ENCODE peak calls at places on chromosomes 3 and 15, in seven cellular contexts. Q, K, O, B, M, D and Y are unnamed samples. For H3K4me1, the result is how much of the 10 kb centered on the place peaks cover.

GRCh38 chr15:25730918-25731317 is 132.2 kb downstream of the ATP10A start:
- DNase-seq in M (no peak), O (no peak), D (no peak), Q (no peak), K (no peak), B (no peak), Y (no peak)

GRCh38 chr3:90092994-90093393 is 985.6 kb downstream of the EPHA3 start:
- DNase-seq in D (no peak), M (no peak), B (no peak), Q (peak), O (peak), K (no peak), Y (no peak)

GRCh38 chr3:71066356-71066755 is 517.2 kb downstream of the FOXP1 start:
- DNase-seq in O (no peak), D (no peak), B (no peak), Q (no peak), K (no peak), M (peak), Y (no peak)

GRCh38 chr3:11168881-11169805 is 14.8 kb downstream of the HRH1 start:
- DNase-seq in O (peak), D (no peak), B (no peak), K (no peak), M (no peak), Q (no peak), Y (no peak)

GRCh38 chr15:43383070-43383469 is 12.2 kb downstream of the TUBGCP4 start:
- DNase-seq in B (no peak), K (no peak), M (no peak), Q (no peak), D (no peak), O (peak), Y (no peak)

GRCh38 chr3:55283441-55283925 is 203.6 kb downstream of the WNT5A start:
- DNase-seq in O (no peak), K (no peak), Q (no peak), B (no peak), M (no peak), D (no peak), Y (no peak)

GRCh38 chr3:120203016-120203415 is 82.0 kb downstream of the GPR156 start:
- DNase-seq in D (no peak), M (peak), O (peak), B (no peak), K (peak), Q (no peak), Y (peak)

GRCh38 chr3:190053919-190054672 is 66.6 kb downstream of the P3H2 start:
- DNase-seq in K (no peak), O (peak), M (no peak), Q (no peak), D (peak), B (peak), Y (no peak)

GRCh38 chr15:77070500-77071337 is at the start of gene TSPAN3:
- DNase-seq in Q (peak), M (peak), D (peak), B (peak), K (peak), O (peak), Y (peak)

GRCh38 chr15:42285042-42285441 is 11.8 kb upstream of the TMEM87A start:
- DNase-seq in D (no peak), M (no peak), B (no peak), O (no peak), Q (no peak), K (no peak), Y (no peak)

GRCh38 chr15:41494922-41495735 is 1.5 kb downstream of the ITPKA start:
- DNase-seq in O (no peak), D (no peak), Q (peak), K (no peak), B (no peak), M (peak), Y (peak)

GRCh38 chr3:188137062-188137461 is 16.9 kb upstream of the LPP start:
- DNase-seq in Q (no peak), M (no peak), B (no peak), O (no peak), D (no peak), K (no peak), Y (no peak)

GRCh38 chr3:167110906-167111305 is 269.2 kb downstream of the ZBBX start:
- DNase-seq in Q (peak), M (no peak), B (no peak), O (peak), D (peak), K (no peak), Y (no peak)

GRCh38 chr3:70006089-70006488 is 6.6 kb downstream of the SAMMSON start:
- DNase-seq in D (no peak), K (no peak), Q (no peak), O (no peak), B (no peak), M (no peak), Y (no peak)

GRCh38 chr3:39165518-39165917 is 12.1 kb upstream of the CSRNP1 start:
- DNase-seq in M (no peak), O (no peak), K (no peak), B (no peak), Q (no peak), D (no peak), Y (no peak)

GRCh38 chr3:33758874-33759273 is 39.6 kb upstream of the PDCD6IP start:
- DNase-seq in M (no peak), B (no peak), O (peak), K (no peak), D (no peak), Q (no peak), Y (no peak)

GRCh38 chr3:188389711-188390346 is 235.9 kb downstream of the LPP start:
- DNase-seq in Q (no peak), O (no peak), M (peak), D (peak), K (peak), B (no peak), Y (peak)

GRCh38 chr15:85759391-85759790 is 35.3 kb downstream of the KLHL25 start:
- DNase-seq in B (no peak), Q (no peak), K (no peak), O (no peak), M (no peak), D (no peak), Y (peak)

GRCh38 chr15:22960126-22960525 is 20.0 kb downstream of the CYFIP1 start:
- DNase-seq in B (no peak), D (no peak), Q (no peak), O (no peak), M (no peak), K (no peak), Y (no peak)

GRCh38 chr15:74613089-74613952 is 2.3 kb upstream of the CLK3 start:
- DNase-seq in K (no peak), M (no peak), Q (no peak), D (no peak), B (no peak), O (no peak), Y (no peak)

GRCh38 chr3:161150001-161150525 is 44.9 kb upstream of the B3GALNT1 start:
- DNase-seq in M (no peak), Q (no peak), O (peak), D (no peak), B (no peak), K (no peak), Y (no peak)

GRCh38 chr3:13544293-13544831 is 4.6 kb upstream of the FBLN2 start:
- DNase-seq in O (peak), K (no peak), B (no peak), Q (no peak), D (no peak), M (no peak), Y (no peak)

GRCh38 chr3:168213920-168214319 is 118.2 kb upstream of the GOLIM4 start:
- DNase-seq in M (no peak), B (no peak), D (no peak), Q (no peak), K (no peak), O (no peak), Y (no peak)

GRCh38 chr3:148962513-148962912 is 28.8 kb upstream of the GYG1 start:
- DNase-seq in O (peak), Q (peak), B (peak), D (no peak), K (no peak), M (no peak), Y (peak)

GRCh38 chr3:29373016-29373690 is 92.3 kb downstream of the RBMS3 start:
- DNase-seq in B (no peak), Q (no peak), O (peak), D (no peak), M (no peak), K (no peak), Y (no peak)

GRCh38 chr3:156449712-156450574 is 105.0 kb downstream of the SSR3 start:
- DNase-seq in K (peak), Q (peak), O (peak), B (peak), M (no peak), D (no peak), Y (peak)

GRCh38 chr3:156459434-156459833 is 95.5 kb downstream of the SSR3 start:
- DNase-seq in O (no peak), D (peak), B (no peak), M (no peak), Q (no peak), K (no peak), Y (no peak)

GRCh38 chr3:156456771-156457224 is 98.1 kb downstream of the SSR3 start:
- DNase-seq in O (peak), B (no peak), M (no peak), K (no peak), Q (peak), D (no peak), Y (no peak)

GRCh38 chr3:156460206-156460609 is 94.7 kb downstream of the SSR3 start:
- DNase-seq in D (no peak), B (no peak), M (no peak), K (no peak), O (no peak), Q (no peak), Y (no peak)

DNA sequence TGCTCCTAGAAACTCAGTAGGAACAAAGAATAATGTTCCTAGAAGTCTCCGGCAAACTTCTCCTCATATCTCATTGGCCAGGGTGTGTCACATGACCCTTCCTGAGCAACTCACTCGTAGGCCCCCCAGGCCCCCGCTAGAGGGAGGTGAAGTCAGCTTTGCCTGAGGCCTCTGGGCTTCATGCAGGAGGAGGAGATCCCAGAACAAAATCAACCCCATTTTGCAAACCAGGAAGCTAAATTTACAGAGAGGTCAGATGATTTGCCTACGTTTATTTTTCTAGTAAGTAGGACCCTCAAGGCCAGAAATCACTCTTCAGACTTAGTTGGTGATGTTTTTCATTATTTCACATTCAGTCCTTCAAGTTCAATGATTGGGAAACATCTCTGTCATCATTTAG is 99.1 kb downstream of the SSR3 start:
- DNase-seq in O (no peak), K (no peak), Q (peak), B (no peak), D (no peak), M (no peak), Y (peak)
- TF ChIP-seq CTCF in O (no peak), K (no peak), Q (peak), B (no peak), D (no peak), M (no peak), Y (no peak)

GRCh38 chr15:94526071-94526689 is 294.8 kb downstream of the MCTP2 start:
- DNase-seq in M (no peak), Q (peak), B (no peak), D (no peak), O (no peak), K (no peak), Y (no peak)
- H3K4me3 ChIP-seq in M (no peak), Q (no peak), B (no peak), D (no peak), O (no peak), K (no peak), Y (no peak)

DNA sequence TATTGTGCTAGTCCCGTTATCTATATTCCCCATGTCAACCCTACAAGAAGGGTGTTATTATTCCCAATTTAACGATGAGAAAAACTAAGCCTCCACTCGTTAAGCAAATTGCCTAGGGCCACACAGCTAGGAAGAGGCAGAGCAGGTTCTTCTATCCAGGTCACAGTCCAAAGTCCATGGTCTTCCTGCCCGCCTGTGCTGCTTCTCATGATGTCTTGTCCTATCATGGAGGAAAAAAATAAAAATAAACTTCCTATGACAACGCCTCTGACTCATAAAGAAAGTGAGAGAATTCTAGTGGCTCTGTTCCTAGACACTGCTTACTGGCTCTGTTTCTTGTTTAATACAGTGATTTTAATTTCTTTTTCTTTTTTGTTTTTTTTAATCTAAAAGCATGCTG is 9.7 kb downstream of the COL8A1 start:
- DNase-seq in K (no peak), Q (no peak), M (peak), O (peak), B (no peak), D (no peak), Y (no peak)
- H3K4me1 ChIP-seq in K (under half), Q (under half), M (under half), O (under half), B (under half), D (under half), Y (under half)

DNA sequence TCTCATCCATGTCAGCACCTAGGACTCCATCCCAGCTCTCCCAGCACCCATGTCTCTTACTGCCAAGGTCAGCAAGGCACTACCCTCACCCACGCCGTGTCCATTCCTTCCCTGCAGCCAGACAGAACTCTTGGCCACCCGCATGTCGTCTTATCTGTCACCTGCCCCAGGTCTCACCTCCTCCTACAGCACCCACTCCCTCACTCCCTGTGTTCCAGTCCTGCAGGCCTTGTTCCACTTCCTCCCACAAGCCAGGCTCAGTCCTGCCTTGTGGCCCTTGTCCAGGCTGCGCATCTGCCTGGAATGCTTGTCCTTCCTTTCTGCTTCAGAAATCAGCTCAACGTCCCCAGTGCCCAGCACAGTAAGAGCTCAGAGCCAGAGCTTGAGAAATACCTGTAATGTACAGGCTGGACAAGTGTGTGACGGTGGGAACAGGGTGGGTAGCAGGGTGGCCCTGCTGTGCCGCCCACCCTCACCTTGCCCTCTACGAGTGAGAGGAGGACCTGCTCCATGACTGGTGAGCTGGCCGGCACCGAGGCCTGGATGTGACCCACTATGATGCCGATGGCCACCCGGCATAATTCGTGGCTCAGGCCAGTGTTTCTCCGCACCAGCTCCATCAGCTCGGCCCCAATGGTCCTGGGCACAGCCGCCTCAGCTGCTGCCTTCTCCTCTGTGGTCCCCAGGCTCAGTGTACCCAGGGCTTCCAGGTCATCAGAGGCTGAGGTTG is 4.7 kb downstream of the NCKIPSD start:
- DNase-seq in Q (no peak), D (no peak), K (no peak), M (no peak), O (no peak), B (no peak), Y (no peak)
- TF ChIP-seq CTCF in Q (no peak), D (no peak), K (no peak), M (no peak), O (no peak), B (no peak), Y (no peak)

GRCh38 chr15:83285979-83286553 is 1.6 kb upstream of the BNC1 start:
- DNase-seq in K (no peak), O (peak), M (no peak), D (no peak), B (peak), Q (no peak), Y (no peak)

GRCh38 chr15:83284563-83285283 is at the start of gene BNC1:
- DNase-seq in B (no peak), D (no peak), Q (peak), K (no peak), O (no peak), M (no peak), Y (peak)

GRCh38 chr15:83287541-83288027 is 3.1 kb upstream of the BNC1 start:
- DNase-seq in M (no peak), Q (no peak), D (no peak), K (no peak), O (peak), B (peak), Y (no peak)

GRCh38 chr15:83283813-83284562 is 476 bp downstream of the BNC1 start:
- DNase-seq in K (no peak), Q (peak), B (no peak), D (no peak), O (no peak), M (no peak), Y (no peak)

GRCh38 chr15:83285284-83285978 is 967 bp upstream of the BNC1 start:
- DNase-seq in K (no peak), O (no peak), Q (peak), D (no peak), B (no peak), M (no peak), Y (no peak)
- H3K4me3 ChIP-seq in K (no peak), O (no peak), Q (peak), D (no peak), B (no peak), M (no peak), Y (peak)

GRCh38 chr15:36529296-36530011 is 50.0 kb upstream of the CDIN1 start:
- DNase-seq in Q (no peak), B (no peak), O (no peak), D (no peak), K (no peak), M (no peak), Y (no peak)
- H3K4me1 ChIP-seq in Q (under half), B (under half), O (under half), D (under half), K (under half), M (under half), Y (under half)

DNA sequence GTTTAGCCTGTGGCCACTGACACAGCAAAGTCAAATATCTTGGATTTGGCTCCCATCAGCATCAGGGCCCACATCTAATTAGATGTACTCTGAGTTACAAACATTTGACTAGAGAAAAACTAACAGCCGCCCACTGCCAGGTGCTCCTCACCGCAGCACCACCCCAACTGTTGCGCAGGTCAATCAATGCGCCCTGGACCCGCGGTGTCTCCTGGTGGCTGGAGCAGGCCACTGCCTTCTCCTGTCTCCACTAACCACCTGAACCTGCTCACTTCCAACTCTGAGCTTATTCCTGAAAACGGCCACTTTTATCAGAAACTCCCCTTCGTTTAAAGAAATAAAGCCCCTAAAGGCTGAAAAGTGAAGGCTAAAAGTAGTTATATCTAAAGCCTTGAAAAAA is 4.3 kb downstream of the RIOX2 start:
- DNase-seq in B (no peak), Q (peak), O (no peak), K (no peak), M (no peak), D (no peak), Y (no peak)
- TF ChIP-seq CTCF in B (no peak), Q (peak), O (no peak), K (no peak), M (no peak), D (no peak), Y (no peak)

DNA sequence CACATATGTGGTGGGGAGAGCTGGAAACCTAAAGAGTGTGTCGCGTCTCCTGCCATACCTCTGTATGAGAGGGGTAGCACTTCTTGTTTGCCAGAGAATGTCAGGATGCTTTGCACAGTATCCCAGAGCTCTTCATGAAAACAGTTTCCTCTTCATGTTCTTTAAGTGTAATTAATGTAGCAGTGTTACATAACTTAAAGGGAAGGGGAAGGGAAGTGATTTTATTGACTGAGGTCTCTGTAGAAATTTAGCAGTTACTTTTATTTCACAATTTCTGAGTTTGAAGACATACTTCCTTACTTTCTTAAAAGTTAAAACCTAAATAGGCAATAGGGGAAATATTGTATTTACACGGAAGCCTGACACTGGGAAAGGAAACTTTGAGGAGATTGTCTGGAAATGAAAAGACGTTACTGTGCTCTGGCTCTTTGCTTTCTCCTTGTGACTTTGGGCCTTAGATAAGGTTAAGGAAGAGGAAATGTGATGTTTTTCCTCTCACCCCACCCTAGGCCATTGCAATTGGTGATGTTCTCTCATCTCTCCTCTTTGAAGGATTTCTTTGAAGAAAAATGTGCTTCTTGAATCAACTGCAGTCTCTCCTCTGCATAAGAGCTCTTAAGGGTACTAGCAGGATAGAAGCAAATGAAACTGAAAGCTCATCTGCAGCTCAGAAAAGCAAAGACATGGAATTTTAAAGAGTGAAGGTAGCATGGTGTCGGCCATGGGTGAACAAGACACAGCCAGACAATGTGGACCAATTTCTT is 6.0 kb downstream of the NXPE3 start:
- DNase-seq in O (no peak), B (no peak), Q (no peak), M (no peak), D (no peak), K (no peak), Y (no peak)
- H3K4me3 ChIP-seq in O (no peak), B (no peak), Q (no peak), M (no peak), D (peak), K (no peak), Y (no peak)

DNA sequence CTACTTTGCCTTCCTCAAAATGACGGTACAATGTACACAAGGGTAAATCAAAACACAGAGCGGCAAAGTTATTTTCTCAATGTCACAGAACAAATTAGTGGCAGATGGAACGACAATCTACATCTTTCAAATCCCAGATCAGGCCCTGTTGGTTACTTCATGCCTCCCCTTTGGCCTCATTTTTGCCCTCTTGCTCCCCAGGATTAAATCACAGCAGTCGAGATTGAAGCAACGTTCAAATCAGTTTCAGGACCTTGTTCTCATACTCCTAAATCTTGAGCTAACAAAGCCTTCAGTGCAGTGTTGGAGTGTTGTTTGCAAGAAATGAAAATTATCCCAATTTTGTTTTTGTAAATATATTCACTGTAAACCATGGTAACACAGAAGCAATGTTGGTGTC is 91.4 kb downstream of the FBN1 start:
- DNase-seq in K (no peak), O (no peak), M (no peak), Q (no peak), D (no peak), B (no peak), Y (no peak)
- H3K4me1 ChIP-seq in K (under half), O (under half), M (under half), Q (under half), D (half or more), B (under half), Y (under half)